ENCODE peak calls at places on chromosome 22, in nine cellular contexts. V is BJ, F is ovary, G is choroid plexus epithelial cell, N is NB4, I is heart right ventricle, E is colonic mucosa, C is hepatocyte, M is coronary artery. Z is an unnamed sample.
A peak's percentile ranks its signal among the peaks of the same experiment; 100 is the strongest.

GRCh38 chr22:42699281-42699681 is 21.4 kb downstream of the A4GALT start:
- DNase-seq in V (no peak), G (no peak), E (no peak), F (no peak), I (no peak), N (no peak), C (no peak), M (no peak), Z (peak; percentile 22)

GRCh38 chr22:29700949-29701927 is 18.6 kb upstream of the CABP7 start:
- DNase-seq in N (peak; percentile 47), G (peak; percentile 38), M (no peak), I (no peak), C (peak; percentile 57), V (no peak), E (peak; percentile 46), F (no peak), Z (peak; percentile 28)

GRCh38 chr22:23684051-23684450 is 6.8 kb upstream of the RGL4 start:
- DNase-seq in M (no peak), F (no peak), N (no peak), C (no peak), G (no peak), V (no peak), I (no peak), E (no peak), Z (no peak)

GRCh38 chr22:44422742-44423370 is 75.2 kb downstream of the RTL6 start:
- DNase-seq in C (no peak), F (no peak), G (no peak), M (no peak), I (no peak), E (no peak), V (no peak), N (no peak), Z (no peak)

GRCh38 chr22:43109921-43110443 is 568 bp upstream of the BIK start:
- DNase-seq in V (no peak), G (no peak), C (no peak), I (no peak), E (no peak), M (no peak), N (no peak), F (no peak), Z (no peak)

GRCh38 chr22:35749808-35750207 is 32.1 kb downstream of the APOL5 start:
- DNase-seq in N (peak; percentile 88), I (no peak), V (peak; percentile 46), C (no peak), M (no peak), G (no peak), F (no peak), E (no peak), Z (peak; percentile 76)

GRCh38 chr22:36986242-36986821 is 32.9 kb downstream of the TST start:
- DNase-seq in E (peak; percentile 78), F (no peak), M (no peak), V (no peak), I (no peak), C (no peak), G (no peak), N (peak; percentile 67), Z (peak; percentile 26)

GRCh38 chr22:29382575-29383328 is 5.6 kb downstream of the AP1B1 start:
- DNase-seq in N (no peak), V (no peak), M (no peak), E (peak; percentile 81), I (no peak), G (no peak), C (peak; percentile 68), F (no peak), Z (no peak)

GRCh38 chr22:29072979-29073617 is at the start of gene KREMEN1:
- DNase-seq in F (peak; percentile 41), I (no peak), N (peak; percentile 9), E (peak; percentile 34), C (no peak), V (no peak), M (no peak), G (no peak), Z (no peak)

GRCh38 chr22:46833228-46833627 is 70.8 kb downstream of the TBC1D22A start:
- DNase-seq in E (no peak), G (peak; percentile 64), M (peak; percentile 59), V (no peak), I (no peak), N (peak; percentile 29), C (peak; percentile 47), F (no peak), Z (no peak)

GRCh38 chr22:36180038-36180880 is 19.7 kb upstream of the APOL3 start:
- DNase-seq in C (peak; percentile 81), I (peak; percentile 87), G (peak; percentile 80), V (no peak), F (peak; percentile 74), M (no peak), E (peak; percentile 85), N (peak; percentile 68), Z (peak; percentile 63)

GRCh38 chr22:42134033-42135020 is 3.7 kb upstream of the CYP2D6 start:
- DNase-seq in C (no peak), F (no peak), M (no peak), N (no peak), I (no peak), G (no peak), V (no peak), E (no peak), Z (peak; percentile 40)

DNA sequence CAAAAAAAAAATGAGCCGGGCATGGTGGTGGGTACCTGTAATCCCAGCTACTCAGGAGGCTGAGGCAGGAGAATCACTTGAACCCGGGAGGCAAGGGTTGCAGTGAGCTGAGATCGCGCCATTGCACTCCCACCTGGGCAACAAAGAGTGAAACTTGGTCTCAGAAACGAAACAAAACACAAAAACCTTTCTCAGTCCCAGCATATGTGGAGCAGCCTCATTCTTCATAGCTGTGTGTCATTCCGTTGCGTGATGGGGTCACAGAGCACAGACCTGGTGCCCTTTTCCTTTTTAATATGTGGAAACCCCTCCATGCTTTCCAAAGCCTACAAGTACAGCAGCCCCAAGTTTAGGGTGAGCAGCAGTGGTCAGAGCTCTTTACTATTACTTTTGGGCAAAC is 13.7 kb downstream of the PEX26 start:
- DNase-seq in E (no peak), C (no peak), M (no peak), G (no peak), V (no peak), F (no peak), I (no peak), N (no peak), Z (peak; percentile 30)
- TF ChIP-seq CTCF in E (no peak), C (no peak), M (no peak), G (no peak), V (no peak), F (no peak), I (no peak), N (no peak), Z (no peak)

DNA sequence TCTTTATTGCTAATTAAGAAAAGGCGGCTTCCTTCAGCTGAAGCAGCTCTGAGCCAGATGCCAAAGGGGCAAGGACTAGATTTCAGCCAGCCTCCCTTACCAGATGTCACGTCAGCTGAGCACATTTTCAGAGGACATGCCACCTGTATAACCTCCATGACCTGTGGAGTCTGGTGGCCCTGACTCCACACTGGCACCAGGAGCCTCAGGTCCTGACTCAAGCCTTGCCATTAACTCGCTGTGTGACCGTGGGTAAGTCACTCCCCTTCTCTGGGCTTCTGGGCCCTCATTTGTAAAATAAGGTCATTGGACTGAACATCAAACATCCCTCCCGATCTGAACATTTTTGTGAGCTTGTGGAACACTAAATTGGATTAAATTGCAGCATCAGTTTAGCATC is 46.0 kb downstream of the FBXO7 start:
- DNase-seq in V (no peak), F (no peak), G (no peak), E (no peak), C (no peak), M (no peak), I (no peak), N (no peak), Z (no peak)
- H3K4me3 ChIP-seq in V (no peak overlapping the region), F (no peak overlapping the region), G (no peak overlapping the region), E (no peak overlapping the region), C (no peak overlapping the region), M (no peak overlapping the region), I (no peak overlapping the region), N (no peak overlapping the region), Z (no peak overlapping the region)

GRCh38 chr22:20076627-20077172 is 3.3 kb upstream of the DGCR8 start:
- DNase-seq in V (no peak), N (no peak), E (no peak), M (no peak), F (no peak), G (no peak), I (no peak), C (no peak), Z (no peak)

GRCh38 chr22:20083157-20083890 is 3.3 kb downstream of the DGCR8 start:
- DNase-seq in C (no peak), E (no peak), V (no peak), G (peak; percentile 7), F (no peak), I (no peak), N (no peak), M (no peak), Z (no peak)

GRCh38 chr22:20080445-20080775 is 369 bp downstream of the DGCR8 start:
- DNase-seq in F (peak; percentile 57), C (peak; percentile 86), I (peak; percentile 70), M (no peak), V (no peak), G (peak; percentile 41), N (peak; percentile 66), E (peak; percentile 68), Z (peak; percentile 34)

GRCh38 chr22:20080776-20081654 is 974 bp downstream of the DGCR8 start:
- DNase-seq in N (peak; percentile 52), V (no peak), E (peak; percentile 38), M (no peak), C (peak; percentile 60), I (no peak), F (no peak), G (peak; percentile 59), Z (peak; percentile 71)

DNA sequence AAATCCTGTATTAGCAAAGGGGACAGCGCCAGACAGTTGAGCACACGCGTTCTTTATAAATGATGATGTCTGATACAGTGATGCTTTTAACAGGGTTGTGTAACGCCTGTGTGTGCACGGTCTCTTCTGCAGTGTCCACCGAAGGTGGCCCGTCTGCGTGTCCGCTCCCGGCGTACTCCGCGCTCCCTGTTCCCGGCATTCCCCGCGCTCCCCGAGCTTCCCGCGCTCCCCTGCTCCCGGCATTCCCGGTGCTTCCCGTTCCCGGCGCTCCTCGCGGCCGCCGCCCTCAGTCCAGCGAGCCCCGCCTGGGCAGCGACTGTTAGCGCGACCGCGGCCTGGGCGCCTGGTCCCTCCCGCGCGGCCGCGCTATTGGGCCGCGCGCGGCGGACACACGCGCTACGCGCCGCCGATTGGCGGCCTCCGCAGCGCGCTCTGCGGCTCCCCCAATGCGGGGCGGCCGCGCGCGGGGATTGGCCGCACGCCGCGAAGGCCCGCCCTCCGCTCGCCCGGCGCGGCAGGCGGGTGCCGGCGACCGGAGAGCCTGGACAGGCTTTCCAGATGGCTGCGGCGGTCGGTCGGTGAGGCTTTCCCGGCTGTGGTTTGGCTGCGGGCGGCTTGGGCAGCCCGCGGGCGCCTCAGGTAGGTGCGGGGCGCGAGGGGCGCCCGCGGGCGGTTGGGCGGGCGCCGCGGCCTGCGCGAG is at the start of gene DGCR8:
- DNase-seq in N (peak; percentile 89), V (peak; percentile 71), E (peak; percentile 96), C (peak; percentile 98), G (peak; percentile 94), M (peak; percentile 94), F (peak; percentile 93), I (peak; percentile 95), Z (peak; percentile 92)
- TF ChIP-seq CTCF in N (no peak), V (no peak), E (no peak), C (no peak), G (no peak), M (no peak), F (no peak), I (no peak), Z (no peak)

DNA sequence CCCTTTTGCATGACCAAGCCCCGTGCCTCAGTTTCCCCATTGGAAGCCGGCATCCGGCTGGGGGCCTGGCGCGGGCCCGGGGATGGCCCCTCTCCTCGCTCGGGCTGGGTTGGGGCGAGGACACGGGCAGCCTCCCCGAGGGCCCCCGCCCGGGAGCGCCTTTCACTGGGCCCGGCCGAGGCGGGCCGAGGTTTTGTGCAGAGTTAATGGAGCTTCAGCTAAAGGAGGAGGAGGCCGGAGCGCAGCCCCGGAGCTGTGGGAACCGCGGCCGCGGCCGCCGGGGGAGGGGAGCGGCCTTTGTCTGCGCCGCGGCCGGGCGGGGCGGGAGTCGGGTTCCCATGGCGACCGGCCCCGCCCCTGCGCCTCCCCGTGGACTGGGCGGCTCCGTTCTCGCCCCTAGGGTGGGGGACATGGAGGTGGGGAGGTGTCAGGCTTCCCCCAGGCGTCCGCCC is 1.4 kb upstream of the MAPK11 start:
- DNase-seq in E (peak; percentile 82), F (peak; percentile 51), N (peak; percentile 77), G (peak; percentile 64), I (peak; percentile 79), C (peak; percentile 84), M (no peak), V (no peak), Z (peak; percentile 35)
- H3K4me3 ChIP-seq in E (peak overlapping the region; percentile 35), F (peak overlapping the region; percentile 45), N (no peak overlapping the region), G (peak overlapping the region; percentile 62), I (peak overlapping the region; percentile 58), C (peak overlapping the region; percentile 5), M (peak overlapping the region; percentile 78), V (peak overlapping the region; percentile 51), Z (peak overlapping the region; percentile 3)